ENCODE peak calls at places on chromosomes 1 and 21, in four cellular contexts. Y is mammary epithelial cell, S is hepatocyte, A is tibial artery. J is an unnamed sample. For H3K4me1, the result is how much of the 10 kb centered on the place peaks cover.

GRCh38 chr1:151972533-151973270 is 21.0 kb downstream of the S100A10 start:
- DNase-seq in Y (peak), S (peak), A (peak), J (no peak)

GRCh38 chr21:15604424-15604823 is 125.4 kb upstream of the USP25 start:
- DNase-seq in Y (peak), S (no peak), A (no peak), J (no peak)

GRCh38 chr1:110083453-110084225 is 13.2 kb upstream of the ALX3 start:
- DNase-seq in Y (no peak), S (no peak), A (no peak), J (no peak)

GRCh38 chr1:64536836-64537490 is 67.0 kb downstream of the CACHD1 start:
- DNase-seq in Y (no peak), S (peak), A (no peak), J (no peak)

GRCh38 chr1:229240532-229240931 is 30.4 kb upstream of the RAB4A start:
- DNase-seq in Y (no peak), S (no peak), A (no peak), J (no peak)

GRCh38 chr1:5427026-5427613 is 565.1 kb downstream of the NPHP4 start:
- DNase-seq in Y (no peak), S (no peak), A (no peak), J (peak)

GRCh38 chr1:160251006-160251405 is 11.3 kb downstream of the DCAF8 start:
- DNase-seq in Y (no peak), S (no peak), A (no peak), J (no peak)

GRCh38 chr1:14413809-14414208 is 184.7 kb upstream of the KAZN start:
- DNase-seq in Y (no peak), S (no peak), A (no peak), J (no peak)

GRCh38 chr1:65717815-65718454 is 74.8 kb upstream of the PDE4B start:
- DNase-seq in Y (no peak), S (no peak), A (no peak), J (no peak)

GRCh38 chr1:56910441-56910985 is 55.3 kb downstream of the C8B start:
- DNase-seq in Y (no peak), S (peak), A (no peak), J (no peak)

GRCh38 chr1:54547601-54548388 is at the start of gene ACOT11:
- DNase-seq in Y (no peak), S (peak), A (peak), J (peak)

GRCh38 chr1:15848143-15848928 is 829 bp downstream of the SPEN start:
- DNase-seq in Y (peak), S (peak), A (no peak), J (peak)

GRCh38 chr1:213938776-213939175 is 49.0 kb upstream of the PROX1 start:
- DNase-seq in Y (no peak), S (no peak), A (no peak), J (no peak)

GRCh38 chr1:68542586-68542985 is 45.7 kb upstream of the DEPDC1 start:
- DNase-seq in Y (peak), S (peak), A (no peak), J (no peak)

GRCh38 chr1:113809651-113810602 is 2.3 kb downstream of the RSBN1 start:
- DNase-seq in Y (no peak), S (peak), A (no peak), J (no peak)

DNA sequence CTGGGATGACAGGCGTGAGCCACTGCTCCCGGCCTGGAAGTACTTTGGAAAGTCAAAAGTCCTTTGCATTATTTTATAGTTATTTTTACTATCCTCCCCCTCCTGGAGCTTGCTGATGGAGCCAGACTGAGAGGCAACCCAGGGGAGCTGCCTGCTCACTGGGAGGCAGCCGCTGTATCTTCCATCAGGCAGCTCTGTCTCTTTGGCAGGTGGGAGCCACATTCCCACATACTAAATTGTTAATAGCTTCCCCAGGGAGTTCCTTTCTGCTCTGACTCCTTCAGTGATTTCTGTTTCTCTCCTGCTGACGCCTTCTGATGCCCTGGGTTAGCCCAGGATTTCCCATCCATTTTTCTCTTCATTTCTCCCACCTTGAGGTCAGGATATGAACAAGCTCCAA is 4.9 kb upstream of the OPRD1 start:
- DNase-seq in Y (no peak), S (no peak), A (no peak), J (no peak)
- H3K4me1 ChIP-seq in Y (under half), S (under half), A (under half), J (under half)

GRCh38 chr21:46055863-46056281 is 42.0 kb upstream of the COL6A2 start:
- DNase-seq in Y (no peak), S (no peak), A (no peak), J (peak)

GRCh38 chr21:46058339-46059145 is 39.4 kb upstream of the COL6A2 start:
- DNase-seq in Y (no peak), S (no peak), A (peak), J (no peak)

GRCh38 chr21:46056450-46056903 is 41.4 kb upstream of the COL6A2 start:
- DNase-seq in Y (no peak), S (peak), A (peak), J (peak)

GRCh38 chr21:46057710-46058241 is 40.1 kb upstream of the COL6A2 start:
- DNase-seq in Y (no peak), S (no peak), A (no peak), J (peak)

DNA sequence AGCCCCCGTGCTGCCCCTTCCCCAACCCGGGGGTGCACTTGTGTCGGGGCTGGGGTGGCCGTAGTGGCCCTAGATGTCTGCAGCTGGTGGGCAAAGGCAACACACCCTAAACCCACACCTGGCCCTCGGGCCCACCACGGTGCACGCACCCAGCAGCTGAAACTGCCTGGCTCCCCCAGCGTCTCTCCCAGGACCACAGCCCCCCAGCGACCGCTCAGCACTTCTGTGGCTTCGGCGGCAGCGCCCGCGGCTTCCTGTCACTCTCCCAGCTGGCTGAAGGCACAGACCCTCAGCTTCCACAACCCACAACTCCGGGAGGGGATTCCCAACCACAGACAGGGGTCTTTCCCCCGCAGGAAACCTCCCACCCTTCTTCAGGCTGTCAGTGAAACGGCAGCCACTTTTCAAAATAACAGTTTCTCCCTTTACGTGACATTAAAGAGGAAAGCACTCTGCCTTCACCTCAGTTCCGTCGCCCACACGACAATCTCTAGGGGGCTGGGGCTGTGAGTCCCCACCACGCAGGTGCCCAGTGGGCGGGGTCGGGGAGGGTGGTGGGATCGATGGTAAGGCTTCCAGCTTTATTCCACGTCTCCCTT is 40.7 kb upstream of the COL6A2 start:
- DNase-seq in Y (no peak), S (no peak), A (no peak), J (no peak)
- H3K27ac ChIP-seq in Y (no peak), S (peak), A (peak), J (peak)

GRCh38 chr1:225427249-225428065 is at the start of gene LBR:
- DNase-seq in Y (no peak), S (peak), A (peak), J (peak)

GRCh38 chr1:225423518-225423855 is 4.4 kb downstream of the LBR start:
- DNase-seq in Y (no peak), S (no peak), A (no peak), J (no peak)

GRCh38 chr1:225426395-225427248 is 1.2 kb downstream of the LBR start:
- DNase-seq in Y (peak), S (peak), A (no peak), J (no peak)

GRCh38 chr1:225424562-225425210 is 3.2 kb downstream of the LBR start:
- DNase-seq in Y (peak), S (no peak), A (no peak), J (no peak)

DNA sequence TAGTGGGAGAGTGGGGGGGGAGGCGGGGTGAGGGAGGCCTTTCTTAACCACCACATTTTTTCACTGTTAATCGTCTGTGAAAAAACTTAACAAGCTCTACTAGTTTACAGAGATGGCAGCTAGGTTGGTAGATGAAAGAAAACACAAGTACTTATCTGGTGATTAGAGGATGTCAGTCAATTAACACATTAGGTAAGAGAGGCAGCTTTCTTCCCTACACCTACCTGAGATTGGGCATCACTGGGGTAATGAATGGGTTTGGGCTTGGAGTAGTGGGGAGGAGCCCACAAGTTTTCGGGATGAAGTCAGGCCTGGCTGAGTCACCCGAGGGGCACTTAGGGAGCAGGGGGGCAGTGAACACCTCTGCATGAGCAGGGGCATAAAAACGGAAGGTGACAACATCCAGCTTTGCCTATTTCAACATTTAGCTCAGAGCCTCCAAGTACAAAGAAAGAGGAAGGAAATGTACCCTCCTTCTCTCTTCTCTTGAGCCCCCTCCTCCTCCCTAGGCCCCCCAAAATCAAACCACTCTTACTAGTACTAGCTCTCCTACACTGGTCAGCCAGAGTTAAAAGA is 2.5 kb downstream of the LBR start:
- DNase-seq in Y (peak), S (no peak), A (no peak), J (no peak)
- H3K4me3 ChIP-seq in Y (peak), S (no peak), A (peak), J (no peak)

GRCh38 chr1:22101199-22101598 is 41.7 kb downstream of the WNT4 start:
- DNase-seq in Y (no peak), S (no peak), A (no peak), J (no peak)
- H3K4me1 ChIP-seq in Y (under half), S (under half), A (under half), J (under half)

DNA sequence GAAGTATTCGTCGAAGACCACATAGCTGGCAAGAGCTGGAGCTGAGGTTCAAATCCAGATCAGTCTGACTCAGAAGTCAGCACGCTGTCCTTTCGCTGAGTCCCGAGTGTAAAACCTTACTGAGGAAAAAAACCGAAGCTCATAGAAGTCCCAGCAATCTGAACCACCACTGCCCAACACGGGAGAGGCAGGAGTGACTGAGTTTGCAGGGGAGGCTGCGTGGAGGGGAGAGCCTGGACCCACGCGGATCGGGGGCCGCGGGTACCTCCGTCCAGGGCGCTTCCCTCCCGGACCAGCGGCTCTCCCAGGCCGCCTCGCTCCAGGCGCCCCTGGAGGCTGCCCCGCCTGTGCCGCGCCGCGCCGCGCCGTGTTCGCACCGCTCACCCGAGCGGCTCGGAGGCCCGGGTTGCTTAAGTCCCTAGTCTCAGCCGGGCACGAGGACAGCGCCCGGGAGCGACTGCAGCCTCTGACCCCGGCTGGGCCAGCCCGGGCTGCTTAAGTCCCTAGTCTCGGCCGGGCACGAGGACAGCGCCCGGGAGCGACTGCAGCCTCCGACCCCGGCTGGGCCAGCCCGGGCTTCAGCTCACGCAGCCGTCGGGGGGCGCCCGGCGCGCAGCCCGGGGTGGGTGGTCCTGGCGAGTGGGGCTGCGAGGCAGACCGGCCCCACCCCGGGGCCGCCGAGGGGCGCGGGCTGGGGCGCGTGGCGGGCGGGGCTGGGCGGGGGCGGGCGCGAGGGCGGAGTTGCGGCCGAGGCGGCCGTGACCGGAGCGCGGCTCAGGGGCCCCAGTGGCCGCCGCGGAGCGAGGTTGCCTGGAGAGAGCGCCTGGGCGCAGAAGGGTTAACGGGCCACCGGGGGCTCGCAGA is at the start of gene ADAMTSL4:
- DNase-seq in Y (peak), S (peak), A (peak), J (peak)
- H3K27ac ChIP-seq in Y (peak), S (peak), A (peak), J (peak)

GRCh38 chr21:43727571-43728466 is 8.9 kb downstream of the PDXK start:
- DNase-seq in Y (no peak), S (no peak), A (no peak), J (peak)
- H3K4me3 ChIP-seq in Y (no peak), S (no peak), A (peak), J (no peak)

DNA sequence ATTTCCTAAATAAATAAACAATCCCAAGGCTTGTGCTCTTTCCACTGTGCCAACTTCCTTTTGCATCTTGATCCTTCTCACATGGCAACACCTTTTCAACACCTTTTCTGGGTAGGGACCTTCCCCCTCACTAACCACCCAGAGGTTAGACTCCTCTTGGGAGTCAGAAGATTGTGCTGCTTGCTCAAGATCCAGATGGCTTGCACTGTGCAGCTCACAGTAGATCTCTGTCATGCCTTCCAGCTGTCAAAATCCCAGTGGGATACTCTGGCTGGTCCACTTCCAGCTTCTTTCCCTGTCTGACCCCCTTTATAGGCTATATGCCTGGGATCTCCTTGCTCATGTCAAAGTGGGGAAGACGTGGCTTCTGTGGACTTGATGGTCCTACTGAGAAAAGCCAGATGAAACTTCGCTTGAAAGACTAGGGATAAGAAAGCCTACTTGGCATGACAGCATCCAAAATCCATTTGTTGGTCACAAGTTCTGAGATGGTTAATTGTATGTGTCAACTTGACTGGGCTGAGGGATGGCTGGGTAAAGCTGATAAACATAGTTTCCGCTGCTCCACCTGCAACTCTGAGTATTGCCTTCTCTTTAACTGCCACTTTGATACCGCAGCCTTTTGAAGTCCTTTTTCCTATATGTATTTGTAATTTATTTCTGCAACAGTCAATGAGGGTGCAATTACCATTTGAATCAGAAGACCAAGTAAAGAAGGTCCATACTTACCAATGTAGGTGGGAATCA is 74.5 kb downstream of the S1PR1 start:
- DNase-seq in Y (no peak), S (no peak), A (no peak), J (no peak)
- H3K4me1 ChIP-seq in Y (under half), S (under half), A (under half), J (under half)

GRCh38 chr1:95076034-95076433 is 3.3 kb upstream of the ALG14 start:
- DNase-seq in Y (no peak), S (no peak), A (no peak), J (no peak)

GRCh38 chr1:95071539-95071938 is 1.2 kb downstream of the ALG14 start:
- DNase-seq in Y (no peak), S (no peak), A (no peak), J (no peak)

GRCh38 chr1:95072532-95073419 is at the start of gene ALG14:
- DNase-seq in Y (peak), S (peak), A (peak), J (peak)

GRCh38 chr1:95072117-95072516 is 634 bp downstream of the ALG14 start:
- DNase-seq in Y (no peak), S (no peak), A (no peak), J (no peak)

DNA sequence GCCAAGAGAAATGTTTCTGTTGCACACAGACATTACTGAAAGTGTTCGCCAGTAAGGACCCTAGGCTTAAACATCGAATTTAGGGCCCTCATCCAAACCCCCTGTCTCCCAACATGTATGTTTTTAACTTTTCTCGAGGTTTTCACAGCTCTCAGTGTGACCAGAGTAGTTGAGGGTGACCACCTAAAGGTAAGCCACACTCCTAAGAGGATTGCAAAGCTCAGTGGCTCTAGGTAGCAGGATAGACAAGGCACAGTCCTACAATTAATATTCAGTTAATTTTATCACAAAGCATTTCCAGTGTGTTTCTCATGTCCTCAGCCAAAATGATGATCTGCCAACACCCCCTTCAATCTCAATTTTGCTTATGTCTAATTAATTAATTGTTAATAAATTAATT is 695 bp upstream of the ALG14 start:
- DNase-seq in Y (no peak), S (no peak), A (no peak), J (no peak)
- H3K27ac ChIP-seq in Y (peak), S (peak), A (peak), J (peak)

DNA sequence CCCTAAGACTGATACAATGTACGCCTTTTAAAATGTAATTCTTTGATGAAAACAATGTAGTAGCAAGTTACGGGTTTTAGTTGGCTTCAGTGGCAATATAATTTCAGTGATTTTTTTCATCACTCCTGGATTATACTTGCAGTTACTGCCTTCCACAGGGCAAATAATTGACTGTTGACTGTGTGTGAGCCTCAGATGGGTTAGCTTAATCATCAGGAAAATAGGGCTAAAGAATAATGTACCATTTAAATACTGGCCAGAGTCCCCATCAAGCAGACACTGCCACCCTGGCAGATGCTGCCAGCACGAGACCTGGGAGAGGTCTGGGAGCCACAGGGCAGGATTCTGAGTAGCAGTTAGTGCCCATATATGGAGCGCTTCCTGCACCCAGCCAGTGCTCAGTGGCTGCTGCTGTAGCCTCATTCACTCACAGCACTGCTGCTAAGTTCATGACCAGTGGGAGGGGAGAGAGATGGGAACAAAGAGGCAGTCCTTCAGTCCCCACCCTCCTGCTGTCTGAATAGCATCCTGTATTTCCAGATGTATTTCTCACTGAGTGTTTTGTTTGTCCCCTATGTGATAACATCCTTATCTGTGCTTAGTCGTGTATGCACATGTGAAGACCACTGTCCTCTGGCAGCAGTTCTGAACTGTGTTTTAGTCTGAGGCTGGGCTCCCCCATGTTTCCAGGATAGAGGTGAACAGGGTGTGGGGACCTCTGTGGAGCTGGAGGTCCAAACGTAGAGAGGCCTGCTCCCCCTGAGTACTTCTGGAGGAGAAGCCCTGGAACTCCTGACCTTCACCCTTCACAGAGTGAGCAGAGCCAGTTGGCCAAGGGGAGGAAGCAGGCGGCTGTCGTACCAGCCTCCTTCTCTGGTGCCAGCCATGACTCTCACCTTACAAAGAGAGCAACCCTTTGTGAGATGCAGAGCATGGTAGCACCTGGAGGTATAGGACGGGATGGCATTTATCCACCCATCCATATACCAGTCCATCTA is 80.4 kb downstream of the ADARB1 start:
- DNase-seq in Y (peak), S (no peak), A (no peak), J (peak)
- H3K4me3 ChIP-seq in Y (no peak), S (no peak), A (no peak), J (no peak)

GRCh38 chr21:25626752-25627151 is 12.3 kb upstream of the JAM2 start:
- DNase-seq in Y (no peak), S (peak), A (no peak), J (no peak)

GRCh38 chr21:25624511-25624910 is 14.5 kb upstream of the JAM2 start:
- DNase-seq in Y (no peak), S (no peak), A (no peak), J (no peak)

GRCh38 chr21:25625036-25625435 is 14.0 kb upstream of the JAM2 start:
- DNase-seq in Y (no peak), S (no peak), A (no peak), J (no peak)
- H3K4me1 ChIP-seq in Y (under half), S (under half), A (under half), J (under half)